ENCODE peak calls at places on chromosomes 5 and 9, in nine cellular contexts. G, H, E, L, J, F, C, U and R are unnamed samples.
A peak's percentile ranks its signal among the peaks of the same experiment; 100 is the strongest.

GRCh38 chr5:110086658-110087388 is 397.1 kb downstream of the MAN2A1 start:
- DNase-seq in G (peak; percentile 97), H (no peak), E (no peak), L (no peak), J (peak; percentile 51), F (no peak), C (no peak), U (peak; percentile 73), R (no peak)

GRCh38 chr9:86408121-86408520 is 53.9 kb upstream of the TUT7 start:
- DNase-seq in G (peak; percentile 43), H (no peak), E (no peak), L (no peak), J (no peak), F (no peak), C (no peak), U (no peak), R (no peak)

GRCh38 chr9:133204335-133204992 is 4.6 kb downstream of the OBP2B start:
- DNase-seq in G (no peak), H (no peak), E (no peak), L (no peak), J (no peak), F (no peak), C (no peak), U (no peak), R (no peak)

GRCh38 chr5:27682600-27682999 is 644.2 kb upstream of the CDH9 start:
- DNase-seq in G (no peak), H (peak; percentile 66), E (no peak), L (no peak), J (peak; percentile 40), F (no peak), C (peak; percentile 31), U (peak; percentile 5), R (no peak)

GRCh38 chr5:177310757-177311173 is 933 bp downstream of the MXD3 start:
- DNase-seq in G (peak; percentile 16), H (peak; percentile 67), E (peak; percentile 89), L (no peak), J (peak; percentile 37), F (no peak), C (peak; percentile 28), U (no peak), R (peak; percentile 73)

GRCh38 chr5:170745481-170746061 is 38.0 kb upstream of the GABRP start:
- DNase-seq in G (peak; percentile 38), H (peak; percentile 94), E (no peak), L (no peak), J (peak; percentile 8), F (peak; percentile 86), C (peak; percentile 68), U (peak; percentile 65), R (peak; percentile 13)

GRCh38 chr5:54644226-54644625 is 126.7 kb downstream of the SNX18 start:
- DNase-seq in G (peak; percentile 90), H (no peak), E (no peak), L (peak; percentile 48), J (peak; percentile 90), F (no peak), C (no peak), U (no peak), R (no peak)

GRCh38 chr9:110105107-110105506 is 102.9 kb downstream of the C9orf152 start:
- DNase-seq in G (peak; percentile 79), H (no peak), E (no peak), L (no peak), J (no peak), F (no peak), C (no peak), U (no peak), R (no peak)

GRCh38 chr9:27412963-27413362 is 111.1 kb upstream of the IFNK start:
- DNase-seq in G (no peak), H (no peak), E (no peak), L (no peak), J (no peak), F (no peak), C (no peak), U (no peak), R (no peak)

GRCh38 chr5:91382530-91383026 is 539 bp downstream of the ARRDC3 start:
- DNase-seq in G (peak; percentile 72), H (peak; percentile 49), E (peak; percentile 68), L (no peak), J (peak; percentile 53), F (no peak), C (peak; percentile 48), U (peak; percentile 58), R (peak; percentile 68)

GRCh38 chr5:176296-176823 is 14.9 kb upstream of the LRRC14B start:
- DNase-seq in G (no peak), H (no peak), E (no peak), L (no peak), J (no peak), F (no peak), C (no peak), U (no peak), R (no peak)

GRCh38 chr5:158660726-158661125 is 439.0 kb downstream of the EBF1 start:
- DNase-seq in G (peak; percentile 86), H (no peak), E (no peak), L (no peak), J (no peak), F (no peak), C (no peak), U (no peak), R (no peak)

GRCh38 chr9:7266911-7267555 is 509.3 kb downstream of the KDM4C start:
- DNase-seq in G (no peak), H (no peak), E (no peak), L (no peak), J (no peak), F (no peak), C (peak; percentile 60), U (peak; percentile 54), R (no peak)

GRCh38 chr9:133955821-133956411 is 36.2 kb downstream of the VAV2 start:
- DNase-seq in G (peak; percentile 47), H (peak; percentile 75), E (peak; percentile 90), L (no peak), J (no peak), F (peak; percentile 78), C (peak; percentile 78), U (peak; percentile 75), R (no peak)

GRCh38 chr9:127935765-127936221 is 1.9 kb downstream of the DPM2 start:
- DNase-seq in G (peak; percentile 85), H (no peak), E (no peak), L (no peak), J (no peak), F (no peak), C (no peak), U (no peak), R (no peak)

GRCh38 chr5:89338935-89339334 is 456.0 kb upstream of the MEF2C start:
- DNase-seq in G (peak; percentile 78), H (no peak), E (no peak), L (no peak), J (peak; percentile 30), F (no peak), C (no peak), U (no peak), R (no peak)

GRCh38 chr9:114824130-114824529 is 18.3 kb upstream of the TNFSF15 start:
- DNase-seq in G (peak; percentile 65), H (no peak), E (no peak), L (no peak), J (no peak), F (no peak), C (no peak), U (no peak), R (no peak)

GRCh38 chr5:39432687-39433086 is 7.9 kb upstream of the DAB2 start:
- DNase-seq in G (no peak), H (no peak), E (no peak), L (no peak), J (no peak), F (no peak), C (no peak), U (peak; percentile 33), R (no peak)

GRCh38 chr5:172283020-172283861 is at the start of gene UBTD2:
- DNase-seq in G (peak; percentile 92), H (peak; percentile 86), E (peak; percentile 82), L (no peak), J (peak; percentile 74), F (peak; percentile 94), C (peak; percentile 94), U (peak; percentile 92), R (peak; percentile 75)

GRCh38 chr5:74519161-74519571 is 121.4 kb downstream of the ENC1 start:
- DNase-seq in G (no peak), H (peak; percentile 34), E (no peak), L (no peak), J (no peak), F (no peak), C (no peak), U (peak; percentile 40), R (no peak)

GRCh38 chr5:10892135-10892910 is 131.3 kb upstream of the DAP start:
- DNase-seq in G (peak; percentile 44), H (no peak), E (no peak), L (no peak), J (peak; percentile 49), F (no peak), C (no peak), U (no peak), R (no peak)

GRCh38 chr9:136806631-136807201 is 1.0 kb upstream of the RABL6 start:
- DNase-seq in G (no peak), H (no peak), E (no peak), L (no peak), J (no peak), F (no peak), C (no peak), U (no peak), R (no peak)

GRCh38 chr9:130626249-130626982 is 38.0 kb upstream of the PRDM12 start:
- DNase-seq in G (no peak), H (peak; percentile 33), E (peak; percentile 4), L (no peak), J (no peak), F (no peak), C (peak; percentile 36), U (no peak), R (no peak)
- TF ChIP-seq EZH2phosphoT487 in G (no peak), H (no peak), E (no peak), L (no peak), J (no peak), F (no peak), C (no peak), U (no peak), R (no peak)

DNA sequence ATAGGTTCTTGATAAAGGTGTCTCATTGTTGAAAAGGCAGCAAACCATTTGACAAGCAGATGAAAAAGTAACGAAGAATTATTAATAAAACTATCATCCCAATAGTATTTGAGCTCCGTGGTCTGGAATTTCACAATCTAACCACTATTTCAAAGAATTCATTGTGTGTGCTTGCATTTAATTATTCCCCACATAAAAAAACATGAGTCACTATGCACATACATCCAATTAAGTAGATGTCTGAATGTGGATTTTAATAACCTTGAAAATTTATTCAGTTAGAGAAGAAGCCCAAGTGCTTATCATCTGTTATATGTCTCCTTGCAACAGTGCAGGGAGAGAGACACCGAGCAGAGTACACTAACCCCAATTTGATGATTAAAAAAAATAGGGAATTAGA is 164.0 kb downstream of the GRIA1 start:
- DNase-seq in G (peak; percentile 48), H (no peak), E (no peak), L (no peak), J (no peak), F (no peak), C (no peak), U (no peak), R (no peak)
- TF ChIP-seq EZH2phosphoT487 in G (no peak), H (no peak), E (no peak), L (no peak), J (no peak), F (no peak), C (no peak), U (no peak), R (no peak)

GRCh38 chr5:6752782-6753181 is 39.5 kb downstream of the TENT4A start:
- DNase-seq in G (no peak), H (no peak), E (no peak), L (no peak), J (no peak), F (no peak), C (no peak), U (no peak), R (no peak)
- TF ChIP-seq EZH2phosphoT487 in G (no peak), H (no peak), E (no peak), L (no peak), J (no peak), F (no peak), C (no peak), U (no peak), R (no peak)

GRCh38 chr9:38008168-38009034 is 60.6 kb downstream of the SHB start:
- DNase-seq in G (peak; percentile 98), H (no peak), E (peak; percentile 7), L (peak; percentile 82), J (peak; percentile 94), F (no peak), C (no peak), U (peak; percentile 85), R (no peak)
- TF ChIP-seq EZH2phosphoT487 in G (no peak), H (no peak), E (no peak), L (no peak), J (no peak), F (no peak), C (no peak), U (no peak), R (no peak)